ENCODE peak calls at places on chromosomes 11 and 22, in six cellular contexts. K is effector memory CD8-positive, alpha-beta T cell; E is NCI-H1436; J is H54; D is activated CD4-positive, CD25-positive, alpha-beta regulatory T cell treated with anti-CD3 and anti-CD28 coated beads, Interleukin-2, amount 50 U/mL, for 72 hours; T is pulmonary artery endothelial cell. H is an unnamed sample.

GRCh38 chr11:87473174-87473573 is 435.4 kb downstream of the TMEM135 start:
- DNase-seq in K (no peak), E (no peak), J (peak), D (no peak), T (no peak), H (no peak)

GRCh38 chr22:32476286-32476685 is 1.7 kb downstream of the FBXO7 start:
- DNase-seq in K (no peak), E (no peak), J (no peak), D (no peak), T (no peak), H (no peak)

GRCh38 chr11:2549876-2550605 is 105.2 kb downstream of the KCNQ1 start:
- DNase-seq in K (no peak), E (no peak), J (no peak), D (no peak), T (no peak), H (peak)

GRCh38 chr11:74318241-74318932 is 6.9 kb upstream of the P4HA3 start:
- DNase-seq in K (no peak), E (no peak), J (no peak), D (no peak), T (no peak), H (no peak)

GRCh38 chr11:82315093-82315492 is 418.6 kb downstream of the FAM181B start:
- DNase-seq in K (no peak), E (no peak), J (no peak), D (no peak), T (no peak), H (peak)

GRCh38 chr11:9494316-9494715 is 33.5 kb downstream of the ZNF143 start:
- DNase-seq in K (no peak), E (no peak), J (no peak), D (no peak), T (no peak), H (no peak)

GRCh38 chr11:122863704-122864326 is 18.7 kb upstream of the JHY start:
- DNase-seq in K (no peak), E (peak), J (no peak), D (no peak), T (no peak), H (no peak)

GRCh38 chr11:69080361-69080973 is 31.7 kb downstream of the TPCN2 start:
- DNase-seq in K (no peak), E (no peak), J (peak), D (no peak), T (no peak), H (no peak)

GRCh38 chr11:84425704-84426103 is 1139.5 kb upstream of the CCDC90B start:
- DNase-seq in K (no peak), E (no peak), J (no peak), D (no peak), T (no peak), H (no peak)

GRCh38 chr11:131099013-131099412 is 182.7 kb upstream of the SNX19 start:
- DNase-seq in K (no peak), E (no peak), J (no peak), D (no peak), T (no peak), H (no peak)

GRCh38 chr11:65016705-65017104 is 2.7 kb downstream of the ARL2 start:
- DNase-seq in K (no peak), E (no peak), J (no peak), D (no peak), T (no peak), H (no peak)

GRCh38 chr11:2778630-2779498 is 79.1 kb upstream of the KCNQ1OT1 start:
- DNase-seq in K (no peak), E (no peak), J (peak), D (peak), T (no peak), H (peak)

GRCh38 chr11:3217751-3218482 is 696 bp downstream of the MRGPRG start:
- DNase-seq in K (no peak), E (no peak), J (no peak), D (peak), T (no peak), H (no peak)

GRCh38 chr11:19193916-19194315 is 7.9 kb downstream of the CSRP3 start:
- DNase-seq in K (no peak), E (no peak), J (no peak), D (no peak), T (no peak), H (no peak)

GRCh38 chr11:129917231-129917630 is 21.9 kb upstream of the NFRKB start:
- DNase-seq in K (no peak), E (no peak), J (no peak), D (no peak), T (no peak), H (no peak)